ENCODE peak calls at places on chromosomes 3 and 15, in six cellular contexts. F is naive thymus-derived CD8-positive, alpha-beta T cell; K is NCI-H446 treated with DMSO at 0.1 percent for 48 hours; T is SW480; N is NCI-H1105 treated with DMSO at 0.1 percent for 48 hours; X is GM20000. Y is an unnamed sample.
A peak's percentile ranks its signal among the peaks of the same experiment; 100 is the strongest.

GRCh38 chr3:120773932-120774331 is 31.4 kb downstream of the GTF2E1 start:
- DNase-seq in F (no peak), K (no peak), T (no peak), N (no peak), X (no peak), Y (no peak)

GRCh38 chr3:78871048-78871447 is 896.8 kb downstream of the ROBO1 start:
- DNase-seq in F (no peak), K (no peak), T (peak; percentile 65), N (no peak), X (no peak), Y (no peak)

GRCh38 chr3:124786491-124787241 is 56.4 kb downstream of the UMPS start:
- DNase-seq in F (no peak), K (no peak), T (peak; percentile 68), N (peak; percentile 19), X (no peak), Y (peak; percentile 8)

GRCh38 chr15:70048196-70048565 is 49.5 kb downstream of the TLE3 start:
- DNase-seq in F (no peak), K (no peak), T (no peak), N (no peak), X (no peak), Y (no peak)

GRCh38 chr3:5194801-5195509 is 7.4 kb downstream of the EDEM1 start:
- DNase-seq in F (no peak), K (no peak), T (peak; percentile 72), N (no peak), X (no peak), Y (peak; percentile 43)

GRCh38 chr3:89527736-89528335 is 420.4 kb downstream of the EPHA3 start:
- DNase-seq in F (no peak), K (no peak), T (no peak), N (no peak), X (no peak), Y (no peak)

GRCh38 chr15:79004336-79004735 is 59.5 kb upstream of the CTSH start:
- DNase-seq in F (no peak), K (no peak), T (peak; percentile 67), N (no peak), X (peak; percentile 76), Y (peak; percentile 63)

GRCh38 chr3:29585368-29585767 is 304.5 kb downstream of the RBMS3 start:
- DNase-seq in F (no peak), K (no peak), T (no peak), N (no peak), X (no peak), Y (no peak)

GRCh38 chr15:89400121-89400996 is 65.7 kb upstream of the POLG start:
- DNase-seq in F (no peak), K (no peak), T (no peak), N (peak; percentile 18), X (peak; percentile 58), Y (no peak)

GRCh38 chr3:187017511-187018230 is 87.3 kb downstream of the ST6GAL1 start:
- DNase-seq in F (no peak), K (no peak), T (no peak), N (no peak), X (no peak), Y (no peak)

GRCh38 chr15:34890424-34890823 is 79.1 kb downstream of the AQR start:
- DNase-seq in F (no peak), K (no peak), T (no peak), N (no peak), X (no peak), Y (no peak)

GRCh38 chr15:94097567-94097966 is 133.8 kb upstream of the MCTP2 start:
- DNase-seq in F (no peak), K (no peak), T (no peak), N (no peak), X (no peak), Y (no peak)

GRCh38 chr15:60326824-60327654 is 70.7 kb downstream of the ANXA2 start:
- DNase-seq in F (peak; percentile 62), K (peak; percentile 38), T (peak; percentile 52), N (peak; percentile 76), X (peak; percentile 29), Y (peak; percentile 54)